ENCODE peak calls at places on chromosome 7, in five cellular contexts. F is Kasumi-1; Y is H4; B is dorsolateral prefrontal cortex; C is stimulated activated CD8-positive, alpha-beta memory T cell treated with anti-CD3 and anti-CD28 coated beads, Interleukin-15, amount 100 ng/mL, for 24 hours. D is an unnamed sample.

GRCh38 chr7:110142939-110143526 is 947.9 kb upstream of the LRRN3 start:
- DNase-seq in C (no peak), Y (no peak), F (no peak), B (no peak), D (no peak)

GRCh38 chr7:39921505-39922250 is 28.4 kb upstream of the CDK13 start:
- DNase-seq in Y (no peak), C (no peak), B (no peak), F (no peak), D (no peak)

GRCh38 chr7:30136339-30136738 is 1.6 kb downstream of the MTURN start:
- DNase-seq in C (no peak), B (no peak), Y (no peak), F (no peak), D (no peak)

GRCh38 chr7:132347129-132347528 is 229.1 kb downstream of the PLXNA4 start:
- DNase-seq in F (no peak), B (no peak), Y (no peak), C (no peak), D (no peak)

GRCh38 chr7:42770106-42770505 is 141.8 kb downstream of the C7orf25 start:
- DNase-seq in B (no peak), C (no peak), Y (no peak), F (no peak), D (no peak)

GRCh38 chr7:121873795-121874194 is 834 bp downstream of the PTPRZ1 start:
- DNase-seq in B (no peak), Y (no peak), C (no peak), F (no peak), D (no peak)

GRCh38 chr7:150451097-150451793 is 815 bp downstream of the GIMAP8 start:
- DNase-seq in B (no peak), C (peak), Y (no peak), F (peak), D (peak)

GRCh38 chr7:41333506-41333905 is 369.4 kb downstream of the INHBA start:
- DNase-seq in Y (peak), B (no peak), F (no peak), C (no peak), D (no peak)

GRCh38 chr7:146123715-146124114 is 7.1 kb downstream of the CNTNAP2 start:
- DNase-seq in C (no peak), B (no peak), F (no peak), Y (no peak), D (no peak)

GRCh38 chr7:43642897-43643630 is 60.2 kb downstream of the STK17A start:
- DNase-seq in F (no peak), Y (no peak), C (no peak), B (no peak), D (no peak)

GRCh38 chr7:50310361-50310760 is 5.8 kb downstream of the IKZF1 start:
- DNase-seq in Y (no peak), C (no peak), F (peak), B (no peak), D (no peak)

GRCh38 chr7:46996972-46997371 is 584.9 kb downstream of the TNS3 start:
- DNase-seq in F (no peak), B (no peak), C (no peak), Y (no peak), D (no peak)

GRCh38 chr7:100673942-100674431 is 447 bp downstream of the GNB2 start:
- DNase-seq in Y (no peak), C (no peak), B (no peak), F (no peak), D (peak)

GRCh38 chr7:148590533-148590932 is at the start of gene C7orf33:
- DNase-seq in F (no peak), B (no peak), C (no peak), Y (no peak), D (no peak)

GRCh38 chr7:24820730-24821044 is 63.4 kb upstream of the GSDME start:
- DNase-seq in C (no peak), F (no peak), B (no peak), Y (no peak), D (no peak)

GRCh38 chr7:121274467-121274866 is 54.3 kb upstream of the WNT16 start:
- DNase-seq in F (no peak), C (no peak), B (no peak), Y (no peak), D (no peak)

GRCh38 chr7:129777993-129778769 is 166.7 kb downstream of the NRF1 start:
- DNase-seq in F (no peak), C (no peak), Y (no peak), B (no peak), D (no peak)

GRCh38 chr7:37916673-37917660 is at the start of gene SFRP4:
- DNase-seq in Y (peak), C (no peak), F (peak), B (peak), D (peak)